ENCODE peak calls at places on chromosomes 2 and 18, in ten cellular contexts. Y is tibial nerve, Q is cardiac fibroblast, K is thoracic aorta, B is osteocyte, X is ovary, E is fibroblast of lung, A is SK-N-SH, J is GM12878, M is heart left ventricle. H is an unnamed sample.

GRCh38 chr2:228474466-228474865 is 293.0 kb upstream of the SPHKAP start:
- DNase-seq in X (no peak), B (no peak), E (no peak), Q (no peak), A (no peak), K (no peak), J (no peak), Y (no peak), M (no peak), H (no peak)

GRCh38 chr18:12023375-12023774 is 42.1 kb downstream of the IMPA2 start:
- DNase-seq in K (no peak), M (no peak), B (no peak), J (no peak), Q (no peak), E (no peak), X (no peak), A (no peak), Y (no peak), H (no peak)

GRCh38 chr2:144198116-144198515 is 321.8 kb downstream of the ZEB2 start:
- DNase-seq in K (no peak), B (no peak), A (no peak), Q (peak; percentile 58), X (no peak), M (no peak), E (peak; percentile 62), Y (no peak), J (no peak), H (no peak)

GRCh38 chr2:223598994-223599645 is 3.0 kb downstream of the SCG2 start:
- DNase-seq in A (peak; percentile 25), K (no peak), E (peak; percentile 90), M (no peak), Y (no peak), J (no peak), X (no peak), B (no peak), Q (peak; percentile 88), H (no peak)

GRCh38 chr2:100350661-100351185 is 28.4 kb upstream of the LONRF2 start:
- DNase-seq in K (no peak), M (no peak), X (peak; percentile 39), E (no peak), Q (peak; percentile 2), B (no peak), J (no peak), A (no peak), Y (no peak), H (no peak)

GRCh38 chr2:238021327-238021726 is 39.5 kb upstream of the SCLY start:
- DNase-seq in Q (no peak), Y (no peak), B (no peak), M (no peak), E (no peak), A (no peak), J (no peak), X (no peak), K (no peak), H (no peak)

GRCh38 chr2:198098918-198099317 is 294.5 kb downstream of the PLCL1 start:
- DNase-seq in E (no peak), M (no peak), A (peak; percentile 15), Q (no peak), Y (no peak), X (no peak), B (no peak), J (no peak), K (no peak), H (no peak)

GRCh38 chr2:142781146-142781545 is 96.3 kb upstream of the KYNU start:
- DNase-seq in M (no peak), K (no peak), B (no peak), X (no peak), A (no peak), Q (no peak), E (no peak), Y (no peak), J (no peak), H (no peak)

GRCh38 chr2:210189452-210190143 is 18.4 kb upstream of the KANSL1L start:
- DNase-seq in B (no peak), J (no peak), K (no peak), A (no peak), X (no peak), E (no peak), M (no peak), Q (no peak), Y (no peak), H (no peak)

GRCh38 chr18:46877329-46877987 is 39.8 kb downstream of the PIAS2 start:
- DNase-seq in X (no peak), Q (no peak), B (no peak), M (no peak), A (no peak), E (no peak), J (no peak), Y (no peak), K (no peak), H (no peak)

GRCh38 chr18:46886893-46887292 is 30.4 kb downstream of the PIAS2 start:
- DNase-seq in E (no peak), A (no peak), Y (no peak), K (no peak), X (no peak), B (no peak), J (no peak), M (no peak), Q (no peak), H (no peak)

GRCh38 chr18:46888965-46889364 is 28.3 kb downstream of the PIAS2 start:
- DNase-seq in E (no peak), J (no peak), K (no peak), X (no peak), A (no peak), M (no peak), Q (no peak), Y (no peak), B (no peak), H (no peak)

GRCh38 chr18:46883180-46883579 is 34.1 kb downstream of the PIAS2 start:
- DNase-seq in J (no peak), E (no peak), Q (no peak), X (no peak), M (no peak), Y (no peak), K (no peak), B (no peak), A (no peak), H (no peak)
- TF ChIP-seq CTCF in J (no peak), E (no peak), Q (no peak), X (no peak), M (no peak), Y (no peak), K (no peak), B (no peak), A (no peak), H (no peak)

GRCh38 chr2:46461716-46462171 is 17.6 kb upstream of the TMEM247 start:
- DNase-seq in E (no peak), Q (no peak), J (peak; percentile 55), B (peak; percentile 19), K (no peak), M (no peak), Y (no peak), A (no peak), X (no peak), H (no peak)
- TF ChIP-seq CTCF in E (no peak), Q (no peak), J (no peak), B (no peak), K (no peak), M (no peak), Y (peak; percentile 37), A (no peak), X (no peak), H (no peak)

DNA sequence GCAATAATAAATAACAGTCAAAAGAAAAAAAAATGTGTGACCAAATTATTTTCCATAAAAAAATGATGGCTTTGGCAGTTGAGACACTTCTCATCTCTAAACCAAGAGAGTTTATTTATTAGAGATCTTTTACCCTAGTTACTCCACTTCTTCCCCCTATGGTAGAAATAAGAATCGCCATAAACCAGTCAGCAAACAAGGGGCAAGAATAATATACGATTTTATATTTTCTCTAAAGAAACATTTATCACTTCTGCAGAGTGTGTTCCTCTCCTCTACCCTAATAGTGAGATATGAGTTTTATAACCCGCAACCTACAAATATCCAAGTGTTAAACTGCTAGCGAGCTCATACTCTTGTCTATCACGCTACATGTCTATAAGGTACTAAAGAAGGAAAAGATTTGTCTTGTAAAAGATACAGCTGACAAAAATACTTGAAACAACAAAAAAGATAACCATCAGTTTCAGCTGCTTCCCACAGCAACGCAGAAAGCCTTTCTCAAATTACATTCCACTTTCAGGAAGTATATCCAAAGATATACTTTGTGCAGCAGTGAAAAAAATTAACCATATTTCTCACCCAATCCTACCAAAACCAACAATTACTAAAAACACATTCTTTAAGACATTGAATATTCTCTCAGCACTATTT is 2.2 kb downstream of the RNF103 start:
- DNase-seq in B (no peak), A (no peak), X (no peak), K (no peak), Q (no peak), E (peak; percentile 18), Y (no peak), M (no peak), J (no peak), H (no peak)
- TF ChIP-seq CTCF in B (no peak), A (no peak), X (no peak), K (no peak), Q (no peak), E (no peak), Y (no peak), M (no peak), J (no peak), H (no peak)

GRCh38 chr2:26985807-26986206 is 15.4 kb downstream of the MAPRE3 start:
- DNase-seq in Y (no peak), A (no peak), E (no peak), K (no peak), B (no peak), Q (no peak), M (no peak), X (no peak), J (no peak), H (no peak)

GRCh38 chr2:26979761-26980160 is 9.3 kb downstream of the MAPRE3 start:
- DNase-seq in B (no peak), E (no peak), K (no peak), Y (no peak), X (no peak), Q (peak; percentile 67), J (no peak), A (no peak), M (no peak), H (no peak)

GRCh38 chr2:26983746-26984145 is 13.3 kb downstream of the MAPRE3 start:
- DNase-seq in A (no peak), B (no peak), K (no peak), Q (no peak), J (no peak), M (no peak), X (no peak), E (no peak), Y (no peak), H (no peak)

GRCh38 chr2:26980971-26981370 is 10.5 kb downstream of the MAPRE3 start:
- DNase-seq in A (no peak), K (no peak), Y (no peak), J (no peak), E (no peak), Q (no peak), B (no peak), X (no peak), M (no peak), H (no peak)

DNA sequence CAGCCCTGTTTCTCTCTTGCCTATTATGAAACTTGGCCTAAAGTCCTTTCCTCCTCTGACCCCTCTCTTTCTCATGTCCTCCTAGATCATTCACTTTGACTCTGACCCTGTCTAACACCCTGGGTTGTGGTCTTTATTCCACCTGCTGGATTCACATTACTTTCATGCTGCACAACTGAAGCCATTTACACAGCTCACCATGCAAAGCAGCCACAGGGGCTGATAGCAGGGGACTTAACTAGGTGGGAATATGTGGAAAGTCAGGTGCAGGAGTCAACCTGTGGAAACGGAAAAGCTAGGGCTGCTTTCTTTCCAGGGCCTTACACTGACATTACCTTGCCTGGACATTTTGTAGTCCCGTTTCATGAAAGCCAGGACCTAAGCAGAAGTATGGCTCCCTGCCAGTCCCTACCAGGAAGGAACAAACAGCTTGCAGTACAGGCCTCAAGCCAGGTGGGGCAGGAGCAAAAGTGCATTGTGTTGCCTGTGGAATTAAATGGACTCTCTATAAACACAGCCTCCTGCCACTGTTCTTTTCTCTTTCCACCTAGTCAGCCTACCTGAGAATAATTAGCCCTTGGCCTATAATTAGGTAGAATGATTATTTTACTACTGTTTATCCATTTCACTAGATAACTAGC is 11.8 kb downstream of the MAPRE3 start:
- DNase-seq in Q (peak; percentile 83), J (no peak), B (no peak), A (peak; percentile 76), X (peak; percentile 62), M (peak; percentile 65), K (peak; percentile 28), E (peak; percentile 33), Y (no peak), H (peak; percentile 86)
- TF ChIP-seq CTCF in Q (peak; percentile 35), J (peak; percentile 48), B (no peak), A (peak; percentile 38), X (peak; percentile 24), M (peak; percentile 55), K (peak; percentile 40), E (no peak), Y (peak; percentile 32), H (peak; percentile 34)